ENCODE peak calls at places on chromosomes 2 and 18, in nine cellular contexts. One of them, this sample, is unnamed.

GRCh38 chr2:240013343-240013742 is 11.8 kb downstream of the NDUFA10 start:
- DNase-seq in aorta: no peak
- DNase-seq in AG09309: no peak
- DNase-seq in CD8-positive, alpha-beta T cell: no peak
- DNase-seq in CD4-positive, CD25-positive, alpha-beta regulatory T cell: peak
- DNase-seq in lower leg skin: no peak
- DNase-seq in OCI-LY7: peak
- DNase-seq in A549: peak
- DNase-seq in K562: no peak
- DNase-seq in this sample: no peak

GRCh38 chr2:216632952-216633615 is at the start of gene IGFBP2:
- DNase-seq in lower leg skin: peak
- DNase-seq in A549: peak
- DNase-seq in aorta: peak
- DNase-seq in OCI-LY7: no peak
- DNase-seq in CD4-positive, CD25-positive, alpha-beta regulatory T cell: peak
- DNase-seq in AG09309: no peak
- DNase-seq in CD8-positive, alpha-beta T cell: no peak
- DNase-seq in K562: no peak
- DNase-seq in this sample: no peak

GRCh38 chr2:6986894-6987487 is 69.8 kb downstream of the RNF144A start:
- DNase-seq in CD8-positive, alpha-beta T cell: no peak
- DNase-seq in CD4-positive, CD25-positive, alpha-beta regulatory T cell: no peak
- DNase-seq in aorta: no peak
- DNase-seq in K562: no peak
- DNase-seq in AG09309: no peak
- DNase-seq in lower leg skin: no peak
- DNase-seq in A549: no peak
- DNase-seq in OCI-LY7: no peak
- DNase-seq in this sample: no peak

GRCh38 chr2:225223301-225223700 is 176.2 kb upstream of the NYAP2 start:
- DNase-seq in K562: no peak
- DNase-seq in CD8-positive, alpha-beta T cell: no peak
- DNase-seq in AG09309: no peak
- DNase-seq in aorta: no peak
- DNase-seq in A549: no peak
- DNase-seq in lower leg skin: no peak
- DNase-seq in CD4-positive, CD25-positive, alpha-beta regulatory T cell: no peak
- DNase-seq in OCI-LY7: no peak
- DNase-seq in this sample: peak

GRCh38 chr18:32439802-32440201 is 30.9 kb downstream of the GAREM1 start:
- DNase-seq in CD8-positive, alpha-beta T cell: no peak
- DNase-seq in K562: no peak
- DNase-seq in CD4-positive, CD25-positive, alpha-beta regulatory T cell: peak
- DNase-seq in lower leg skin: no peak
- DNase-seq in AG09309: no peak
- DNase-seq in aorta: no peak
- DNase-seq in A549: peak
- DNase-seq in OCI-LY7: peak
- DNase-seq in this sample: no peak

GRCh38 chr18:13437034-13437433 is 218.5 kb downstream of the LDLRAD4 start:
- DNase-seq in OCI-LY7: no peak
- DNase-seq in AG09309: no peak
- DNase-seq in lower leg skin: no peak
- DNase-seq in A549: no peak
- DNase-seq in CD4-positive, CD25-positive, alpha-beta regulatory T cell: peak
- DNase-seq in K562: no peak
- DNase-seq in CD8-positive, alpha-beta T cell: no peak
- DNase-seq in aorta: no peak
- DNase-seq in this sample: no peak

GRCh38 chr2:170377469-170378207 is 199.7 kb downstream of the MYO3B start:
- DNase-seq in aorta: no peak
- DNase-seq in A549: no peak
- DNase-seq in CD8-positive, alpha-beta T cell: no peak
- DNase-seq in AG09309: peak
- DNase-seq in lower leg skin: no peak
- DNase-seq in CD4-positive, CD25-positive, alpha-beta regulatory T cell: no peak
- DNase-seq in OCI-LY7: no peak
- DNase-seq in K562: no peak
- DNase-seq in this sample: peak

GRCh38 chr2:85791704-85792565 is 38.1 kb downstream of the ATOH8 start:
- DNase-seq in AG09309: no peak
- DNase-seq in aorta: peak
- DNase-seq in K562: no peak
- DNase-seq in CD8-positive, alpha-beta T cell: no peak
- DNase-seq in A549: no peak
- DNase-seq in OCI-LY7: no peak
- DNase-seq in lower leg skin: peak
- DNase-seq in CD4-positive, CD25-positive, alpha-beta regulatory T cell: no peak
- DNase-seq in this sample: no peak

GRCh38 chr2:97067279-97068004 is 27.2 kb downstream of the FAHD2B start:
- DNase-seq in aorta: no peak
- DNase-seq in K562: no peak
- DNase-seq in CD4-positive, CD25-positive, alpha-beta regulatory T cell: no peak
- DNase-seq in OCI-LY7: no peak
- DNase-seq in lower leg skin: no peak
- DNase-seq in A549: peak
- DNase-seq in CD8-positive, alpha-beta T cell: no peak
- DNase-seq in AG09309: no peak
- DNase-seq in this sample: no peak

GRCh38 chr2:71897145-71897495 is 250.5 kb downstream of the CYP26B1 start:
- DNase-seq in lower leg skin: peak
- DNase-seq in CD8-positive, alpha-beta T cell: no peak
- DNase-seq in AG09309: no peak
- DNase-seq in aorta: no peak
- DNase-seq in CD4-positive, CD25-positive, alpha-beta regulatory T cell: no peak
- DNase-seq in OCI-LY7: no peak
- DNase-seq in K562: no peak
- DNase-seq in A549: no peak
- DNase-seq in this sample: no peak

GRCh38 chr2:120224256-120224655 is 1.1 kb upstream of the TMEM185B start:
- DNase-seq in A549: no peak
- DNase-seq in aorta: no peak
- DNase-seq in AG09309: no peak
- DNase-seq in lower leg skin: peak
- DNase-seq in CD4-positive, CD25-positive, alpha-beta regulatory T cell: no peak
- DNase-seq in OCI-LY7: no peak
- DNase-seq in K562: no peak
- DNase-seq in CD8-positive, alpha-beta T cell: no peak
- DNase-seq in this sample: no peak

GRCh38 chr2:144015036-144015435 is 504.9 kb downstream of the ZEB2 start:
- DNase-seq in K562: no peak
- DNase-seq in AG09309: no peak
- DNase-seq in lower leg skin: no peak
- DNase-seq in CD4-positive, CD25-positive, alpha-beta regulatory T cell: no peak
- DNase-seq in aorta: no peak
- DNase-seq in CD8-positive, alpha-beta T cell: no peak
- DNase-seq in A549: no peak
- DNase-seq in OCI-LY7: no peak
- DNase-seq in this sample: no peak

GRCh38 chr18:23805898-23806297 is 116.6 kb downstream of the LAMA3 start:
- DNase-seq in lower leg skin: no peak
- DNase-seq in CD4-positive, CD25-positive, alpha-beta regulatory T cell: no peak
- DNase-seq in aorta: no peak
- DNase-seq in AG09309: no peak
- DNase-seq in A549: no peak
- DNase-seq in OCI-LY7: no peak
- DNase-seq in K562: no peak
- DNase-seq in CD8-positive, alpha-beta T cell: no peak
- DNase-seq in this sample: no peak

GRCh38 chr2:73177645-73178255 is 24.6 kb upstream of the NOTO start:
- DNase-seq in A549: no peak
- DNase-seq in K562: no peak
- DNase-seq in CD4-positive, CD25-positive, alpha-beta regulatory T cell: no peak
- DNase-seq in CD8-positive, alpha-beta T cell: no peak
- DNase-seq in AG09309: no peak
- DNase-seq in OCI-LY7: no peak
- DNase-seq in aorta: no peak
- DNase-seq in lower leg skin: no peak
- DNase-seq in this sample: no peak

GRCh38 chr18:50806208-50806616 is 13.6 kb downstream of the MRO start:
- DNase-seq in lower leg skin: no peak
- DNase-seq in CD4-positive, CD25-positive, alpha-beta regulatory T cell: peak
- DNase-seq in K562: peak
- DNase-seq in AG09309: no peak
- DNase-seq in A549: no peak
- DNase-seq in CD8-positive, alpha-beta T cell: no peak
- DNase-seq in aorta: peak
- DNase-seq in OCI-LY7: no peak
- DNase-seq in this sample: no peak

GRCh38 chr2:193929131-193929530 is 1727.9 kb upstream of the SLC39A10 start:
- DNase-seq in AG09309: no peak
- DNase-seq in OCI-LY7: no peak
- DNase-seq in K562: no peak
- DNase-seq in aorta: no peak
- DNase-seq in CD8-positive, alpha-beta T cell: no peak
- DNase-seq in CD4-positive, CD25-positive, alpha-beta regulatory T cell: no peak
- DNase-seq in lower leg skin: no peak
- DNase-seq in A549: no peak
- DNase-seq in this sample: no peak

GRCh38 chr2:74515271-74516069 is 1.2 kb downstream of the TLX2 start:
- DNase-seq in AG09309: no peak
- DNase-seq in OCI-LY7: no peak
- DNase-seq in A549: no peak
- DNase-seq in lower leg skin: no peak
- DNase-seq in aorta: no peak
- DNase-seq in CD8-positive, alpha-beta T cell: no peak
- DNase-seq in K562: no peak
- DNase-seq in CD4-positive, CD25-positive, alpha-beta regulatory T cell: peak
- DNase-seq in this sample: no peak

GRCh38 chr2:197628043-197628500 is 47.3 kb downstream of the RFTN2 start:
- DNase-seq in AG09309: no peak
- DNase-seq in lower leg skin: no peak
- DNase-seq in CD4-positive, CD25-positive, alpha-beta regulatory T cell: no peak
- DNase-seq in CD8-positive, alpha-beta T cell: no peak
- DNase-seq in K562: no peak
- DNase-seq in OCI-LY7: no peak
- DNase-seq in A549: no peak
- DNase-seq in aorta: no peak
- DNase-seq in this sample: no peak

GRCh38 chr2:88027709-88028389 is 11.5 kb upstream of the RNU2-63P start:
- DNase-seq in A549: no peak
- DNase-seq in aorta: no peak
- DNase-seq in AG09309: no peak
- DNase-seq in CD4-positive, CD25-positive, alpha-beta regulatory T cell: peak
- DNase-seq in OCI-LY7: no peak
- DNase-seq in K562: no peak
- DNase-seq in lower leg skin: no peak
- DNase-seq in CD8-positive, alpha-beta T cell: no peak
- DNase-seq in this sample: no peak

GRCh38 chr2:138956116-138956515 is 175.9 kb upstream of the NXPH2 start:
- DNase-seq in AG09309: no peak
- DNase-seq in lower leg skin: no peak
- DNase-seq in K562: no peak
- DNase-seq in CD8-positive, alpha-beta T cell: no peak
- DNase-seq in A549: no peak
- DNase-seq in OCI-LY7: no peak
- DNase-seq in aorta: no peak
- DNase-seq in CD4-positive, CD25-positive, alpha-beta regulatory T cell: no peak
- DNase-seq in this sample: no peak

DNA sequence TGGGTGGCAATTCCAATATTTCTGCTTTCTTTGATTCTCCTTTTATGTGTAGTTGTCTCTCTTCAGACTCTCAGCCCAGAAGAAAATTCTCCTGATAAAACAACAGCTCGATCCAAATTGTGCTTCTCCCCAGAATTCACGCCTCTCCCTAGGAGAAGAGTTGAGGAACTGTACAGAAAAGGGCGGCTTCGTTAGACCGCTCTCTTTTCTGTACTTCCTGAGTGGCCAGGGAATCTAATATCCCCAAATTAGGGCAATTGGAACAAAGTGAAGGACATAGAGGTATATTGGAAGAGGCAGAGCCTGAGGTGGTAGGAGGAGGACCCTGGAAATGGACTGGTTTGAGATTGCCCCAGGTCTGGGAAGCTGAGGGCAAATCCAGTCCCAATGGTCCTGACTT is 5.6 kb downstream of the ADCYAP1 start:
- DNase-seq in CD8-positive, alpha-beta T cell: no peak
- DNase-seq in K562: no peak
- DNase-seq in A549: no peak
- DNase-seq in AG09309: no peak
- DNase-seq in aorta: no peak
- DNase-seq in CD4-positive, CD25-positive, alpha-beta regulatory T cell: no peak
- DNase-seq in OCI-LY7: no peak
- DNase-seq in lower leg skin: no peak
- DNase-seq in this sample: no peak
- H3K4me3 ChIP-seq in CD8-positive, alpha-beta T cell: no peak
- H3K4me3 ChIP-seq in K562: no peak
- H3K4me3 ChIP-seq in A549: no peak
- H3K4me3 ChIP-seq in AG09309: no peak
- H3K4me3 ChIP-seq in aorta: no peak
- H3K4me3 ChIP-seq in CD4-positive, CD25-positive, alpha-beta regulatory T cell: no peak
- H3K4me3 ChIP-seq in OCI-LY7: no peak
- H3K4me3 ChIP-seq in lower leg skin: no peak
- H3K4me3 ChIP-seq in this sample: no peak

DNA sequence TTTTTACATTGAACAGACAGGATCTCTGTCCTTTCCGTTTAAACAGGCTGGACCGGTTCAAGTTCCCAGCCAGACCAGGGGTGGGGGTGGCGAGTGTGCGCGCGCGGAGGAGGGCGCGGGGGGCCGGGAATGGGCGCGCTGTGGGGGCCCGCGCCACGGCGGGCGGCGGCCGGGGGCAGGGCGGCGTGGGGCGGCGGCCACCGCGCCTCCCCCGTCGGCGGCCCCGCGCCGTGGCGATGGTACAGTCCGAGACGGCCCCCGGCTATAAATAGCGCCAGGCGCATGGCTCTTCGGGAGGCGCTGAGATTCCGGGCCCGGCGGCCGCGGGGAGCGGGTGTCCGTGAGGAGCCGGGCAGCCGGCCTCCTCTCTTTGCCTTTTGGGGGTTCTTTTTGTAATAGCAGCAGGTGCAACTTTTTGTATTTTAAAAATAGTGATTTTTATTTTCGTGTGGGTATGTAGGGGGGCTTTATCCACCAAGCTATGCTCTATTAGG is 434 bp upstream of the CELF4 start:
- DNase-seq in CD4-positive, CD25-positive, alpha-beta regulatory T cell: no peak
- DNase-seq in A549: peak
- DNase-seq in aorta: peak
- DNase-seq in CD8-positive, alpha-beta T cell: no peak
- DNase-seq in AG09309: no peak
- DNase-seq in lower leg skin: no peak
- DNase-seq in OCI-LY7: no peak
- DNase-seq in K562: no peak
- DNase-seq in this sample: no peak
- H3K4me3 ChIP-seq in CD4-positive, CD25-positive, alpha-beta regulatory T cell: no peak
- H3K4me3 ChIP-seq in A549: peak
- H3K4me3 ChIP-seq in aorta: peak
- H3K4me3 ChIP-seq in CD8-positive, alpha-beta T cell: no peak
- H3K4me3 ChIP-seq in AG09309: peak
- H3K4me3 ChIP-seq in lower leg skin: no peak
- H3K4me3 ChIP-seq in OCI-LY7: no peak
- H3K4me3 ChIP-seq in K562: no peak
- H3K4me3 ChIP-seq in this sample: peak

GRCh38 chr2:217979151-217979811 is 23.5 kb downstream of the TNS1 start:
- DNase-seq in AG09309: no peak
- DNase-seq in A549: no peak
- DNase-seq in lower leg skin: no peak
- DNase-seq in OCI-LY7: no peak
- DNase-seq in CD8-positive, alpha-beta T cell: no peak
- DNase-seq in CD4-positive, CD25-positive, alpha-beta regulatory T cell: no peak
- DNase-seq in K562: no peak
- DNase-seq in aorta: no peak
- DNase-seq in this sample: no peak
- H3K4me3 ChIP-seq in AG09309: no peak
- H3K4me3 ChIP-seq in A549: no peak
- H3K4me3 ChIP-seq in lower leg skin: no peak
- H3K4me3 ChIP-seq in OCI-LY7: no peak
- H3K4me3 ChIP-seq in CD8-positive, alpha-beta T cell: no peak
- H3K4me3 ChIP-seq in CD4-positive, CD25-positive, alpha-beta regulatory T cell: no peak
- H3K4me3 ChIP-seq in K562: no peak
- H3K4me3 ChIP-seq in aorta: peak
- H3K4me3 ChIP-seq in this sample: no peak

GRCh38 chr2:102337012-102337411 is 18.6 kb upstream of the IL18R1 start:
- DNase-seq in CD8-positive, alpha-beta T cell: no peak
- DNase-seq in OCI-LY7: no peak
- DNase-seq in aorta: no peak
- DNase-seq in K562: no peak
- DNase-seq in A549: peak
- DNase-seq in lower leg skin: no peak
- DNase-seq in AG09309: no peak
- DNase-seq in CD4-positive, CD25-positive, alpha-beta regulatory T cell: no peak
- DNase-seq in this sample: no peak
- H3K4me3 ChIP-seq in CD8-positive, alpha-beta T cell: no peak
- H3K4me3 ChIP-seq in OCI-LY7: no peak
- H3K4me3 ChIP-seq in aorta: no peak
- H3K4me3 ChIP-seq in K562: no peak
- H3K4me3 ChIP-seq in A549: no peak
- H3K4me3 ChIP-seq in lower leg skin: no peak
- H3K4me3 ChIP-seq in AG09309: no peak
- H3K4me3 ChIP-seq in CD4-positive, CD25-positive, alpha-beta regulatory T cell: no peak
- H3K4me3 ChIP-seq in this sample: no peak